ENCODE peak calls at places on chromosomes 16 and 17, in eight cellular contexts. A is heart left ventricle, D is cardiac muscle cell, V is Peyer's patch, R is tibial artery, J is spleen, H is A549, B is lower lobe of right lung. T is an unnamed sample. For H3K4me1, the result is how much of the 10 kb centered on the place peaks cover.

GRCh38 chr17:41535764-41536481 is 7.8 kb upstream of the KRT19 start:
- DNase-seq in J (peak), R (no peak), V (no peak), H (no peak), B (no peak), D (no peak), A (no peak), T (no peak)

GRCh38 chr17:7716901-7717755 is at the start of gene DNAH2:
- DNase-seq in A (peak), B (peak), D (peak), R (peak), H (peak), J (no peak), V (peak), T (peak)

GRCh38 chr16:17340804-17341203 is 130.0 kb downstream of the XYLT1 start:
- DNase-seq in D (no peak), B (no peak), R (no peak), A (no peak), H (no peak), J (no peak), V (no peak), T (no peak)

GRCh38 chr16:85301171-85301690 is 189.0 kb upstream of the CIBAR2 start:
- DNase-seq in J (no peak), R (no peak), H (no peak), D (no peak), V (no peak), B (no peak), A (no peak), T (no peak)

GRCh38 chr17:74877592-74878543 is 5.1 kb upstream of the FDXR start:
- DNase-seq in J (no peak), R (no peak), B (no peak), H (no peak), D (peak), V (no peak), A (peak), T (no peak)

GRCh38 chr17:77572851-77573250 is 385.7 kb upstream of the TNRC6C start:
- DNase-seq in V (no peak), R (peak), D (no peak), B (peak), J (peak), H (no peak), A (no peak), T (no peak)

GRCh38 chr16:66432429-66432828 is 5.3 kb downstream of the BEAN1 start:
- DNase-seq in V (no peak), A (no peak), H (no peak), J (no peak), R (no peak), D (no peak), B (no peak), T (no peak)

GRCh38 chr16:67528222-67528869 is at the start of gene RIPOR1:
- DNase-seq in J (peak), V (peak), B (peak), H (peak), A (peak), R (peak), D (peak), T (peak)

GRCh38 chr17:82267575-82268379 is 5.7 kb downstream of the CSNK1D start:
- DNase-seq in J (peak), V (peak), H (peak), A (peak), D (no peak), R (peak), B (peak), T (peak)

GRCh38 chr17:39147221-39148185 is 3.9 kb downstream of the PLXDC1 start:
- DNase-seq in D (no peak), V (no peak), B (no peak), A (peak), H (no peak), R (no peak), J (no peak), T (no peak)

GRCh38 chr17:48522031-48522593 is 8.7 kb downstream of the HOXB1 start:
- DNase-seq in A (peak), V (no peak), J (no peak), H (peak), B (no peak), D (peak), R (no peak), T (peak)

GRCh38 chr17:78324391-78325075 is 35.3 kb downstream of the SOCS3 start:
- DNase-seq in J (no peak), V (peak), D (no peak), R (peak), B (peak), H (no peak), A (peak), T (peak)

GRCh38 chr17:75730065-75730464 is 8.8 kb downstream of the ITGB4 start:
- DNase-seq in D (no peak), H (no peak), R (no peak), J (no peak), V (no peak), B (no peak), A (no peak), T (no peak)

GRCh38 chr17:6554871-6555330 is 1.5 kb downstream of the PITPNM3 start:
- DNase-seq in V (no peak), A (no peak), J (no peak), B (no peak), D (no peak), H (no peak), R (no peak), T (no peak)

GRCh38 chr17:17749025-17749772 is 67.9 kb downstream of the RAI1 start:
- DNase-seq in V (peak), J (peak), A (no peak), B (no peak), D (no peak), R (peak), H (no peak), T (no peak)

GRCh38 chr17:7851438-7852261 is 3.2 kb upstream of the TMEM88 start:
- DNase-seq in R (peak), B (peak), V (peak), H (peak), A (peak), J (peak), D (peak), T (peak)

GRCh38 chr16:66905633-66906539 is 12.8 kb downstream of the CDH16 start:
- DNase-seq in V (no peak), A (peak), H (no peak), R (no peak), B (no peak), J (peak), D (peak), T (no peak)

GRCh38 chr17:8300629-8301242 is 5.5 kb upstream of the SLC25A35 start:
- DNase-seq in B (peak), J (peak), H (peak), V (peak), D (peak), R (no peak), A (peak), T (peak)

GRCh38 chr17:16477255-16477654 is 14.7 kb downstream of the LRRC75A start:
- DNase-seq in H (peak), D (no peak), J (no peak), V (no peak), B (no peak), A (peak), R (no peak), T (peak)

GRCh38 chr16:80259289-80259805 is 281.4 kb upstream of the DYNLRB2 start:
- DNase-seq in B (no peak), H (no peak), R (no peak), A (no peak), J (no peak), V (no peak), D (peak), T (no peak)

GRCh38 chr16:10728035-10728462 is 15.6 kb upstream of the NUBP1 start:
- DNase-seq in D (no peak), A (no peak), B (no peak), R (no peak), V (no peak), H (no peak), J (no peak), T (no peak)

GRCh38 chr17:74690409-74690825 is 22.3 kb downstream of the CD300LF start:
- DNase-seq in A (no peak), B (peak), R (peak), J (peak), V (no peak), H (no peak), D (peak), T (no peak)

GRCh38 chr16:11398851-11399250 is 53.6 kb downstream of the RMI2 start:
- DNase-seq in A (peak), B (no peak), R (peak), H (no peak), D (no peak), J (peak), V (no peak), T (no peak)

GRCh38 chr16:28167730-28168129 is 44.0 kb downstream of the XPO6 start:
- DNase-seq in R (no peak), B (no peak), J (no peak), H (no peak), D (no peak), A (no peak), V (no peak), T (no peak)

GRCh38 chr17:64781810-64782555 is 119.9 kb upstream of the SMURF2 start:
- DNase-seq in J (no peak), B (no peak), D (no peak), R (peak), V (no peak), H (no peak), A (no peak), T (no peak)

GRCh38 chr17:44266402-44267164 is 1.4 kb downstream of the SLC4A1 start:
- DNase-seq in A (no peak), D (no peak), R (no peak), H (no peak), V (no peak), J (no peak), B (no peak), T (no peak)

GRCh38 chr17:48240562-48241130 is 133.1 kb downstream of the SNX11 start:
- DNase-seq in V (no peak), B (no peak), R (no peak), A (no peak), J (no peak), H (peak), D (no peak), T (peak)

GRCh38 chr17:75908201-75908600 is 3.5 kb upstream of the MRPL38 start:
- DNase-seq in V (no peak), D (peak), H (no peak), A (peak), B (peak), J (no peak), R (no peak), T (no peak)

GRCh38 chr16:69796285-69797118 is 34.4 kb downstream of the WWP2 start:
- DNase-seq in H (peak), A (peak), R (no peak), B (no peak), V (no peak), J (no peak), D (peak), T (peak)

GRCh38 chr16:11234884-11235702 is 20.9 kb downstream of the SOCS1 start:
- DNase-seq in B (peak), V (no peak), A (no peak), D (no peak), H (no peak), R (no peak), J (no peak), T (no peak)

GRCh38 chr16:55056585-55057520 is 126.2 kb downstream of the IRX5 start:
- DNase-seq in B (no peak), R (peak), J (peak), D (peak), H (peak), V (no peak), A (peak), T (no peak)

GRCh38 chr17:8226536-8227237 is 16.3 kb upstream of the AURKB start:
- DNase-seq in D (peak), A (peak), B (peak), H (peak), J (peak), R (peak), V (peak), T (peak)

GRCh38 chr17:81233316-81233715 is 5.5 kb downstream of the TEPSIN start:
- DNase-seq in A (no peak), J (no peak), V (no peak), B (no peak), D (no peak), R (no peak), H (no peak), T (no peak)

GRCh38 chr16:19284207-19284606 is 1.3 kb upstream of the CLEC19A start:
- DNase-seq in J (no peak), R (no peak), H (peak), A (no peak), B (peak), D (no peak), V (no peak), T (no peak)

GRCh38 chr16:9102379-9102778 is 10.9 kb downstream of the HAPSTR1 start:
- DNase-seq in J (no peak), H (no peak), R (no peak), V (no peak), D (no peak), B (no peak), A (no peak), T (no peak)

GRCh38 chr17:50165867-50166517 is at the start of gene SGCA:
- DNase-seq in D (peak), H (no peak), V (no peak), J (peak), R (peak), B (no peak), A (peak), T (no peak)
- H3K4me1 ChIP-seq in D (under half), H (under half), V (under half), J (under half), R (half or more), B (under half), A (under half), T (under half)

GRCh38 chr16:2973081-2973480 is 3.9 kb downstream of the PAQR4 start:
- DNase-seq in J (no peak), B (no peak), V (no peak), D (no peak), A (no peak), H (no peak), R (no peak), T (no peak)
- H3K4me1 ChIP-seq in J (under half), B (under half), V (under half), D (under half), A (under half), H (under half), R (under half), T (under half)

GRCh38 chr16:58411336-58411735 is 19.1 kb downstream of the GINS3 start:
- DNase-seq in J (no peak), H (no peak), R (no peak), V (no peak), A (no peak), D (no peak), B (no peak), T (no peak)

GRCh38 chr16:58409316-58409973 is 17.2 kb downstream of the GINS3 start:
- DNase-seq in A (peak), V (no peak), B (peak), H (no peak), R (no peak), J (no peak), D (no peak), T (peak)

GRCh38 chr16:58413359-58413758 is 21.1 kb downstream of the GINS3 start:
- DNase-seq in A (no peak), H (no peak), D (no peak), R (no peak), J (no peak), B (no peak), V (no peak), T (no peak)

GRCh38 chr16:58414938-58415451 is 22.7 kb downstream of the GINS3 start:
- DNase-seq in D (no peak), J (no peak), H (no peak), B (no peak), R (no peak), A (peak), V (no peak), T (peak)

GRCh38 chr16:58411736-58412614 is 19.7 kb downstream of the GINS3 start:
- DNase-seq in H (no peak), B (no peak), D (no peak), R (no peak), A (no peak), J (no peak), V (no peak), T (no peak)
- H3K4me1 ChIP-seq in H (under half), B (under half), D (under half), R (under half), A (under half), J (under half), V (under half), T (under half)

DNA sequence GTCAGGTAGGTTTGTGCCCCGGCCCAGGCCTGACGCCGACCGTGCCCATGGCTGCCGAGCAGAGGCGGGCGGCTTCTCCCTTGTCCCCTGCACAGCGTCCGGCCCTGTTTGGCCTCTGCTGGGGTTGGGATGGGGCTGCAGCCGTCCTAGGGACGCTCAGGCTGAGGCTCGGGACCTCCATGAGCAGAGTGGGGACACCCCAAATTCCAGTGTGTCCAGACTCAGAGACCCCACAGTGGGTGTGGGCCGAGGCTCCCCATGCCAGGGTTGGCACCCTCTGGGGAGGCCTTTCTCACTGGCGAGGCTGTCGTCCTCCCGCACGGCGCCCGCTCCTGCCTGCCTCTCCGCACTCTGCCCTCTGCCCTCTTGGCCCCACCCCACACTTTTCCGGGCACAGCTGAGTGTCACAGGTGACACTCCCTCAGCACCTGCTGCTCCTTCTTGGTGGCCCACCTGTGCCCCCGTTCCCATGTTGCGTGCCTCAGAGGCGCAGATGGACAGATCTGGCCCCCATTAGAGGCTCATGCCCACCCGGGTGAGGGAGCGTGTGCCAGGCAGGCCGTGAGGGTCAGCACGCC is 16.1 kb downstream of the TRAF7 start:
- DNase-seq in J (no peak), A (no peak), B (no peak), V (no peak), H (no peak), D (no peak), R (no peak), T (no peak)
- H3K4me1 ChIP-seq in J (half or more), A (under half), B (under half), V (under half), H (under half), D (under half), R (under half), T (under half)

GRCh38 chr17:66826856-66827255 is 8.1 kb upstream of the CACNG5 start:
- DNase-seq in A (no peak), R (no peak), V (no peak), B (no peak), D (no peak), H (no peak), J (no peak), T (no peak)
- H3K4me1 ChIP-seq in A (under half), R (under half), V (under half), B (under half), D (under half), H (under half), J (under half), T (under half)

GRCh38 chr16:86318119-86318518 is 192.2 kb upstream of the FOXF1 start:
- DNase-seq in R (no peak), A (no peak), V (no peak), D (no peak), B (no peak), J (no peak), H (no peak), T (no peak)
- H3K4me1 ChIP-seq in R (under half), A (under half), V (under half), D (under half), B (under half), J (under half), H (under half), T (under half)

DNA sequence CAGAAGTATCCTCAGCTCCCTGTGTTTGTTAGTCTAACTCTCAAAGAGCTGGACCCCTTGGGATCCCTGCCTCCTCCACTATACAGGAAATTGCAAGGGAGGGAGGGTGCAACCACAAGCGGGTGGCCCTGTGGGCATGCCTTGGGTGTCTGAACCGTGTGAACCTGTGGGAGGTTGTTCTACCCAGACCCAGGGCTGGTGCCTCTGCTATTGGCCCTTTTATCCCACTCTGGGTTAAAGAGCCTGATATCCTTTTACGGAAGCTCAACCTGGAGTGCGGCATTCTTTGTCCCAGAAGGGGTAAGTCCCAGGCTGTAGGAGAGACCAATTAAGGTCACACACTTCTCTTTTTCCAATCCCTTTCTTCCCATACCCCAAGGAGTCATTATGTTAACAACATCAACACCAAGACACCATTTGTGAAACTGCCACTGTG is 53.4 kb downstream of the ARSG start:
- DNase-seq in H (no peak), J (peak), A (no peak), V (peak), D (no peak), B (no peak), R (no peak), T (no peak)
- H3K4me1 ChIP-seq in H (under half), J (half or more), A (half or more), V (under half), D (under half), B (under half), R (under half), T (under half)